ENCODE peak calls at places on chromosomes 7 and 10, in four cellular contexts. S, R, M and I are unnamed samples.
A peak's percentile ranks its signal among the peaks of the same experiment; 100 is the strongest.

GRCh38 chr10:121772890-121773289 is 154.9 kb downstream of the ATE1 start:
- DNase-seq in S (no peak), R (no peak), M (no peak), I (no peak)

GRCh38 chr10:63972949-63973827 is 452.0 kb downstream of the REEP3 start:
- DNase-seq in S (no peak), R (no peak), M (no peak), I (no peak)

GRCh38 chr7:52917982-52918578 is 117.4 kb upstream of the POM121L12 start:
- DNase-seq in S (no peak), R (no peak), M (no peak), I (no peak)

GRCh38 chr10:4650572-4650971 is 175.4 kb upstream of the AKR1E2 start:
- DNase-seq in S (no peak), R (no peak), M (no peak), I (no peak)

GRCh38 chr7:101868191-101868950 is 50.9 kb downstream of the CUX1 start:
- DNase-seq in S (no peak), R (no peak), M (no peak), I (no peak)

GRCh38 chr7:76356823-76357222 is 2.0 kb downstream of the YWHAG start:
- DNase-seq in S (no peak), R (no peak), M (no peak), I (peak; percentile 67)

GRCh38 chr7:70670288-70670687 is 461.7 kb upstream of the GALNT17 start:
- DNase-seq in S (no peak), R (no peak), M (no peak), I (no peak)

GRCh38 chr10:133396035-133396624 is 2.2 kb downstream of the MTG1 start:
- DNase-seq in S (peak; percentile 41), R (no peak), M (no peak), I (no peak)

GRCh38 chr7:124459101-124460052 is 306.2 kb downstream of the GPR37 start:
- DNase-seq in S (no peak), R (no peak), M (no peak), I (no peak)

GRCh38 chr7:135980665-135981180 is 3.6 kb upstream of the MTPN start:
- DNase-seq in S (no peak), R (no peak), M (peak; percentile 73), I (peak; percentile 54)

GRCh38 chr7:17651926-17652385 is 288.3 kb downstream of the SNX13 start:
- DNase-seq in S (no peak), R (no peak), M (no peak), I (peak; percentile 79)

GRCh38 chr10:68796609-68797008 is 30.7 kb upstream of the STOX1 start:
- DNase-seq in S (no peak), R (no peak), M (no peak), I (peak; percentile 81)

GRCh38 chr7:15123901-15124300 is 221.3 kb upstream of the DGKB start:
- DNase-seq in S (no peak), R (no peak), M (no peak), I (peak; percentile 75)

GRCh38 chr10:74072503-74072902 is 74.6 kb downstream of the VCL start:
- DNase-seq in S (no peak), R (no peak), M (no peak), I (peak; percentile 79)

GRCh38 chr10:126758867-126759266 is 88.4 kb upstream of the C10orf90 start:
- DNase-seq in S (no peak), R (no peak), M (no peak), I (no peak)

GRCh38 chr10:98349508-98349922 is 65.5 kb downstream of the PYROXD2 start:
- DNase-seq in S (no peak), R (peak; percentile 59), M (no peak), I (no peak)

GRCh38 chr7:17474724-17475344 is 176.4 kb downstream of the AHR start:
- DNase-seq in S (no peak), R (no peak), M (no peak), I (no peak)

GRCh38 chr7:108002726-108003590 is at the start of gene LAMB1:
- DNase-seq in S (peak; percentile 84), R (peak; percentile 90), M (peak; percentile 30), I (peak; percentile 64)

GRCh38 chr7:30728591-30729100 is 23.3 kb upstream of the INMT start:
- DNase-seq in S (no peak), R (no peak), M (no peak), I (no peak)

GRCh38 chr7:18361756-18362155 is 133.8 kb upstream of the HDAC9 start:
- DNase-seq in S (no peak), R (no peak), M (no peak), I (no peak)

GRCh38 chr10:126634347-126634746 is 36.1 kb downstream of the C10orf90 start:
- DNase-seq in S (no peak), R (no peak), M (no peak), I (no peak)

GRCh38 chr10:103281753-103282152 is 4.8 kb downstream of the INA start:
- DNase-seq in S (no peak), R (no peak), M (no peak), I (no peak)

GRCh38 chr7:31734456-31734855 is 47.4 kb downstream of the PPP1R17 start:
- DNase-seq in S (no peak), R (no peak), M (no peak), I (peak; percentile 83)

GRCh38 chr7:133904766-133905165 is 222.4 kb upstream of the LRGUK start:
- DNase-seq in S (no peak), R (no peak), M (no peak), I (no peak)

GRCh38 chr10:116926426-116926825 is 77.1 kb downstream of the ENO4 start:
- DNase-seq in S (no peak), R (no peak), M (no peak), I (no peak)

GRCh38 chr7:34058791-34059550 is 153.6 kb downstream of the BMPER start:
- DNase-seq in S (no peak), R (peak; percentile 32), M (no peak), I (peak; percentile 60)

GRCh38 chr10:52215745-52216361 is 98.2 kb upstream of the DKK1 start:
- DNase-seq in S (no peak), R (no peak), M (peak; percentile 53), I (peak; percentile 57)

GRCh38 chr10:97502916-97503315 is 4.2 kb downstream of the UBTD1 start:
- DNase-seq in S (no peak), R (no peak), M (no peak), I (no peak)

GRCh38 chr10:116654816-116655215 is 34.1 kb downstream of the PNLIPRP2 start:
- DNase-seq in S (no peak), R (no peak), M (no peak), I (no peak)

GRCh38 chr7:100166966-100167911 is 1.2 kb downstream of the GAL3ST4 start:
- DNase-seq in S (peak; percentile 43), R (no peak), M (no peak), I (no peak)

GRCh38 chr7:28065308-28065707 is 115.3 kb downstream of the JAZF1 start:
- DNase-seq in S (no peak), R (no peak), M (no peak), I (no peak)

GRCh38 chr7:28354601-28355062 is 57.7 kb upstream of the CREB5 start:
- DNase-seq in S (peak; percentile 56), R (no peak), M (no peak), I (peak; percentile 97)

GRCh38 chr10:109474817-109475216 is 448.5 kb downstream of the XPNPEP1 start:
- DNase-seq in S (no peak), R (no peak), M (no peak), I (no peak)

GRCh38 chr7:20301311-20301939 is 29.3 kb upstream of the ITGB8 start:
- DNase-seq in S (no peak), R (no peak), M (no peak), I (peak; percentile 59)